ENCODE peak calls at places on chromosomes 5 and 9, in four cellular contexts. One of them, this sample, is unnamed.

GRCh38 chr9:95936579-95937075 is 61.1 kb downstream of the ERCC6L2 start:
- DNase-seq in GM12864: no peak
- DNase-seq in AG10803: no peak
- DNase-seq in G401: no peak
- DNase-seq in this sample: peak; percentile 34

GRCh38 chr5:169873642-169874041 is 106.7 kb downstream of the INSYN2B start:
- DNase-seq in AG10803: peak; percentile 79
- DNase-seq in G401: no peak
- DNase-seq in GM12864: no peak
- DNase-seq in this sample: peak; percentile 45

GRCh38 chr5:122858451-122858850 is 13.0 kb downstream of the SNX24 start:
- DNase-seq in GM12864: no peak
- DNase-seq in AG10803: no peak
- DNase-seq in G401: no peak
- DNase-seq in this sample: no peak

GRCh38 chr5:99936911-99937310 is 598.3 kb upstream of the FAM174A start:
- DNase-seq in AG10803: no peak
- DNase-seq in GM12864: no peak
- DNase-seq in G401: no peak
- DNase-seq in this sample: peak; percentile 0

GRCh38 chr5:97838214-97838613 is 655.2 kb upstream of the RIOK2 start:
- DNase-seq in G401: no peak
- DNase-seq in AG10803: peak; percentile 93
- DNase-seq in GM12864: peak; percentile 5
- DNase-seq in this sample: peak; percentile 89

GRCh38 chr5:171438753-171439152 is 19.3 kb downstream of the FGF18 start:
- DNase-seq in AG10803: no peak
- DNase-seq in G401: no peak
- DNase-seq in GM12864: no peak
- DNase-seq in this sample: no peak

GRCh38 chr5:159737263-159737662 is 179.0 kb upstream of the ADRA1B start:
- DNase-seq in AG10803: peak; percentile 13
- DNase-seq in GM12864: no peak
- DNase-seq in G401: no peak
- DNase-seq in this sample: peak; percentile 16

GRCh38 chr5:88702328-88702727 is 180.7 kb downstream of the MEF2C start:
- DNase-seq in GM12864: no peak
- DNase-seq in G401: no peak
- DNase-seq in AG10803: no peak
- DNase-seq in this sample: no peak

GRCh38 chr9:17342696-17343095 is 207.9 kb downstream of the CNTLN start:
- DNase-seq in G401: peak; percentile 81
- DNase-seq in AG10803: no peak
- DNase-seq in GM12864: no peak
- DNase-seq in this sample: no peak

GRCh38 chr5:161847896-161848510 is at the start of gene GABRA1:
- DNase-seq in G401: peak; percentile 83
- DNase-seq in AG10803: no peak
- DNase-seq in GM12864: no peak
- DNase-seq in this sample: no peak

GRCh38 chr9:125558453-125559084 is 148.4 kb downstream of the MAPKAP1 start:
- DNase-seq in GM12864: peak; percentile 56
- DNase-seq in G401: peak; percentile 49
- DNase-seq in AG10803: peak; percentile 77
- DNase-seq in this sample: peak; percentile 84

GRCh38 chr9:17402309-17402708 is 176.6 kb upstream of the SH3GL2 start:
- DNase-seq in G401: peak; percentile 11
- DNase-seq in GM12864: no peak
- DNase-seq in AG10803: peak; percentile 22
- DNase-seq in this sample: peak; percentile 45

GRCh38 chr5:169335806-169336205 is 34.9 kb upstream of the SLIT3 start:
- DNase-seq in GM12864: no peak
- DNase-seq in G401: no peak
- DNase-seq in AG10803: no peak
- DNase-seq in this sample: no peak

GRCh38 chr5:79416499-79416898 is 97.4 kb downstream of the HOMER1 start:
- DNase-seq in GM12864: peak; percentile 38
- DNase-seq in AG10803: peak; percentile 71
- DNase-seq in G401: no peak
- DNase-seq in this sample: peak; percentile 38

GRCh38 chr9:128072144-128073021 is 4.4 kb downstream of the SLC25A25 start:
- DNase-seq in GM12864: peak; percentile 49
- DNase-seq in AG10803: peak; percentile 76
- DNase-seq in G401: peak; percentile 50
- DNase-seq in this sample: peak; percentile 94

GRCh38 chr5:59769041-59769360 is 124.5 kb downstream of the PDE4D start:
- DNase-seq in GM12864: no peak
- DNase-seq in G401: no peak
- DNase-seq in AG10803: peak; percentile 56
- DNase-seq in this sample: no peak

GRCh38 chr5:172312286-172312685 is 28.7 kb upstream of the UBTD2 start:
- DNase-seq in AG10803: peak; percentile 21
- DNase-seq in GM12864: no peak
- DNase-seq in G401: no peak
- DNase-seq in this sample: no peak

GRCh38 chr5:110401881-110402280 is 324.6 kb downstream of the TMEM232 start:
- DNase-seq in GM12864: no peak
- DNase-seq in AG10803: peak; percentile 62
- DNase-seq in G401: no peak
- DNase-seq in this sample: peak; percentile 67

GRCh38 chr9:135273077-135273476 is 185.6 kb downstream of the OLFM1 start:
- DNase-seq in GM12864: no peak
- DNase-seq in G401: peak; percentile 27
- DNase-seq in AG10803: no peak
- DNase-seq in this sample: no peak

GRCh38 chr5:172834570-172835245 is 657 bp downstream of the ERGIC1 start:
- DNase-seq in G401: no peak
- DNase-seq in GM12864: no peak
- DNase-seq in AG10803: no peak
- DNase-seq in this sample: peak; percentile 56

GRCh38 chr5:69527128-69527745 is 32.8 kb upstream of the GTF2H2C start:
- DNase-seq in GM12864: no peak
- DNase-seq in G401: no peak
- DNase-seq in AG10803: no peak
- DNase-seq in this sample: no peak

GRCh38 chr5:139262414-139263139 is 31.0 kb upstream of the MATR3 start:
- DNase-seq in AG10803: peak; percentile 91
- DNase-seq in GM12864: peak; percentile 47
- DNase-seq in G401: peak; percentile 93
- DNase-seq in this sample: peak; percentile 92

GRCh38 chr9:124139001-124139400 is 118.7 kb upstream of the NEK6 start:
- DNase-seq in G401: no peak
- DNase-seq in AG10803: peak; percentile 84
- DNase-seq in GM12864: no peak
- DNase-seq in this sample: peak; percentile 82

GRCh38 chr9:125694478-125694877 is 12.5 kb downstream of the MAPKAP1 start:
- DNase-seq in G401: no peak
- DNase-seq in GM12864: no peak
- DNase-seq in AG10803: peak; percentile 4
- DNase-seq in this sample: peak; percentile 22

This sample was measured in mesenchymal stem cell.